ENCODE peak calls at places on chromosomes 16 and 17, in seven cellular contexts. D, Z, V, P, M, J and I are unnamed samples.

GRCh38 chr16:88535857-88536222 is 34.4 kb upstream of the ZC3H18 start:
- DNase-seq in D (no peak), Z (no peak), V (no peak), P (no peak), M (no peak), J (no peak), I (no peak)

GRCh38 chr17:12789976-12790805 is 893 bp downstream of the ARHGAP44 start:
- DNase-seq in D (no peak), Z (no peak), V (no peak), P (no peak), M (peak; percentile 9), J (no peak), I (no peak)

GRCh38 chr16:54121539-54122295 is 164.9 kb downstream of the IRX3 start:
- DNase-seq in D (no peak), Z (no peak), V (no peak), P (no peak), M (no peak), J (no peak), I (no peak)

GRCh38 chr17:72687941-72688340 is 404.5 kb downstream of the SLC39A11 start:
- DNase-seq in D (no peak), Z (no peak), V (no peak), P (no peak), M (no peak), J (no peak), I (no peak)

GRCh38 chr17:81045590-81046095 is 10.7 kb downstream of the BAIAP2 start:
- DNase-seq in D (no peak), Z (no peak), V (no peak), P (no peak), M (no peak), J (no peak), I (no peak)

GRCh38 chr16:13997933-13998332 is 73.2 kb upstream of the MRTFB start:
- DNase-seq in D (no peak), Z (no peak), V (no peak), P (peak; percentile 76), M (no peak), J (peak; percentile 48), I (no peak)

GRCh38 chr16:72811188-72811720 is 236.7 kb downstream of the ZFHX3 start:
- DNase-seq in D (no peak), Z (no peak), V (no peak), P (no peak), M (no peak), J (no peak), I (no peak)

GRCh38 chr17:39404542-39405378 is 3.3 kb upstream of the FBXL20 start:
- DNase-seq in D (peak; percentile 67), Z (no peak), V (peak; percentile 91), P (no peak), M (peak; percentile 19), J (no peak), I (no peak)

GRCh38 chr16:71895679-71896385 is 501 bp downstream of the IST1 start:
- DNase-seq in D (peak; percentile 63), Z (no peak), V (peak; percentile 50), P (no peak), M (peak; percentile 78), J (no peak), I (no peak)

GRCh38 chr17:2179615-2180295 is 123.8 kb downstream of the SMG6 start:
- DNase-seq in D (no peak), Z (no peak), V (peak; percentile 98), P (no peak), M (no peak), J (no peak), I (peak; percentile 81)

GRCh38 chr16:21277927-21278706 is at the start of gene CRYM:
- DNase-seq in D (peak; percentile 52), Z (peak; percentile 33), V (no peak), P (no peak), M (peak; percentile 86), J (peak; percentile 35), I (peak; percentile 93)

GRCh38 chr16:79269211-79269863 is 331.2 kb downstream of the MAF start:
- DNase-seq in D (no peak), Z (no peak), V (no peak), P (peak; percentile 61), M (no peak), J (no peak), I (no peak)

GRCh38 chr16:73697336-73697735 is 599.3 kb upstream of the PSMD7 start:
- DNase-seq in D (no peak), Z (no peak), V (no peak), P (no peak), M (no peak), J (no peak), I (no peak)

GRCh38 chr17:41739661-41740352 is 5.4 kb upstream of the HAP1 start:
- DNase-seq in D (peak; percentile 73), Z (no peak), V (peak; percentile 24), P (no peak), M (no peak), J (peak; percentile 66), I (no peak)

GRCh38 chr17:8820311-8821010 is 21.3 kb upstream of the MFSD6L start:
- DNase-seq in D (no peak), Z (no peak), V (no peak), P (no peak), M (no peak), J (no peak), I (no peak)

GRCh38 chr17:61149862-61150362 is 249.7 kb upstream of the TBX2 start:
- DNase-seq in D (peak; percentile 9), Z (no peak), V (no peak), P (no peak), M (no peak), J (peak; percentile 11), I (peak; percentile 71)

GRCh38 chr17:14301761-14302401 is 1.0 kb downstream of the HS3ST3B1 start:
- DNase-seq in D (peak; percentile 29), Z (no peak), V (peak; percentile 48), P (no peak), M (peak; percentile 15), J (no peak), I (no peak)

GRCh38 chr17:33106525-33107162 is 115.0 kb downstream of the SPACA3 start:
- DNase-seq in D (no peak), Z (no peak), V (no peak), P (no peak), M (no peak), J (no peak), I (no peak)

GRCh38 chr16:12661656-12662172 is 142.0 kb downstream of the CPPED1 start:
- DNase-seq in D (peak; percentile 23), Z (peak; percentile 49), V (peak; percentile 13), P (no peak), M (peak; percentile 51), J (peak; percentile 76), I (no peak)
- TF ChIP-seq RFX5 in D (no peak), Z (no peak), V (no peak), P (no peak), M (no peak), J (no peak), I (no peak)

GRCh38 chr17:35732806-35733136 is 1.3 kb downstream of the RASL10B start:
- DNase-seq in D (no peak), Z (no peak), V (no peak), P (no peak), M (no peak), J (no peak), I (no peak)

GRCh38 chr17:35731239-35731931 is at the start of gene RASL10B:
- DNase-seq in D (no peak), Z (no peak), V (peak; percentile 31), P (no peak), M (peak; percentile 92), J (peak; percentile 41), I (peak; percentile 93)

GRCh38 chr17:35730400-35731005 is 936 bp upstream of the RASL10B start:
- DNase-seq in D (no peak), Z (no peak), V (no peak), P (no peak), M (no peak), J (no peak), I (no peak)

GRCh38 chr17:35733366-35733765 is 1.9 kb downstream of the RASL10B start:
- DNase-seq in D (no peak), Z (no peak), V (no peak), P (no peak), M (no peak), J (no peak), I (no peak)

DNA sequence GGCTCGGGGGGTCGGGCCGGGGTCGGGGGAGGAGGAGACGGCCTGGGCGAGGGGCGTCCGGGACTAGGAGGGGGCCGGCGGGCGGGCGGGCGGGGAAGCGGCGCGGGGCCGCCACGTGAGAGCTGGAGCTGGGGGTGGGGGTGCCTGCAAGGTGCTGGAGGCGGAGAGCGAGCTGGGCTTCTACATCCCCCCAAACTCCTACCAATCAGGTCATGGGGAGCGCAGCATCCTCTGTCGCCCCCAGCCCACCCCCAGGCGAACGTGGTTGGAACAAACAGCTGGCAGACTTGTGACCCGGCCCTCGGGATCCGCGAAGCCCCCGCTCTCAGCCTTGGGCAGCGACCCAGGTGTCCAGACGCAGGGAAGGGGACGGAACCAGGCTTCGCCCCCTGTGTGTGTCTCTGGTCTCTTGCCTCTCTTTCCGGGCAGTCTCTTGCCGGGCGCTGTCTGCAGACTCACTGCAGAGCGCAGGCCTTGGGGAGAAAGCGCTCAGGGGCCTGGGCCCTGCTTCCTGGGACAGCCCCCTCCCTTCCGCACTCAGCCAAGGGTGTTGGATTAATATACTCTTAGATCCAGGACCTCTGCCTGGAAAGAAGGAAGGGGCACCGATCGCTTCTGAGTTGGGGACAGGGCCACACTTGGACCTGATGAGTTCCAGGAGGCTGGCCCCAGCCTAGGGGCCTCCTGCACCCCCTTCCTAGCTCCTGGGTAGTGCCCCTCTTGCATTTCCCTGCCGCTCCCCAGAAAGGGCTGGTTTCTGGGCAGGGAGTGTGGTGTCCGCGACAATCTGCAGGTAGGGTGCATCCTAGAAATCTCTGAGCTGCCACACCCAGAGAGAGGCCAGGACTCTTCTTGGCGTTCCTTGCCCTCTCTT is 730 bp downstream of the RASL10B start:
- DNase-seq in D (no peak), Z (no peak), V (no peak), P (no peak), M (no peak), J (no peak), I (peak; percentile 77)
- TF ChIP-seq RFX5 in D (no peak), Z (no peak), V (no peak), P (no peak), M (no peak), J (no peak), I (no peak)

GRCh38 chr16:24848065-24848464 is 2.3 kb downstream of the SLC5A11 start:
- DNase-seq in D (no peak), Z (no peak), V (peak; percentile 82), P (no peak), M (no peak), J (no peak), I (no peak)
- TF ChIP-seq RFX5 in D (no peak), Z (no peak), V (no peak), P (no peak), M (no peak), J (no peak), I (no peak)

GRCh38 chr16:68644303-68644702 is 807 bp upstream of the CDH3 start:
- DNase-seq in D (no peak), Z (no peak), V (no peak), P (no peak), M (no peak), J (peak; percentile 17), I (no peak)

GRCh38 chr16:68642436-68643064 is 2.6 kb upstream of the CDH3 start:
- DNase-seq in D (no peak), Z (peak; percentile 31), V (no peak), P (no peak), M (no peak), J (no peak), I (peak; percentile 72)

GRCh38 chr16:68644715-68645493 is at the start of gene CDH3:
- DNase-seq in D (no peak), Z (peak; percentile 82), V (no peak), P (no peak), M (peak; percentile 29), J (no peak), I (peak; percentile 64)

GRCh38 chr16:68643227-68643626 is 1.9 kb upstream of the CDH3 start:
- DNase-seq in D (no peak), Z (no peak), V (no peak), P (no peak), M (no peak), J (no peak), I (no peak)

GRCh38 chr16:68643847-68644246 is 1.3 kb upstream of the CDH3 start:
- DNase-seq in D (no peak), Z (no peak), V (no peak), P (no peak), M (no peak), J (no peak), I (no peak)
- TF ChIP-seq RFX5 in D (no peak), Z (no peak), V (no peak), P (no peak), M (no peak), J (no peak), I (no peak)